ENCODE peak calls at places on chromosomes 16 and 17, in six cellular contexts. C is effector memory CD4-positive, alpha-beta T cell; S is brain microvascular endothelial cell; X is AG10803; V is dorsolateral prefrontal cortex; U is CD8-positive, alpha-beta memory T cell. G is an unnamed sample.

GRCh38 chr16:369866-370436 is 387 bp downstream of the MRPL28 start:
- DNase-seq in C (no peak), V (no peak), S (no peak), X (no peak), U (no peak), G (no peak)

GRCh38 chr17:17581509-17581908 is 10.0 kb downstream of the PEMT start:
- DNase-seq in X (no peak), V (no peak), C (no peak), S (no peak), U (no peak), G (no peak)

GRCh38 chr16:12901204-12901596 is 198 bp upstream of the SHISA9 start:
- DNase-seq in X (no peak), V (no peak), U (no peak), C (no peak), S (no peak), G (no peak)

GRCh38 chr17:4899341-4900230 is at the start of gene C17orf107:
- DNase-seq in V (peak), S (peak), C (peak), X (peak), U (peak), G (peak)

GRCh38 chr17:31580331-31581021 is 189.0 kb downstream of the RAB11FIP4 start:
- DNase-seq in C (no peak), S (peak), U (no peak), V (no peak), X (peak), G (no peak)

GRCh38 chr17:40490289-40490853 is 11.1 kb downstream of the TNS4 start:
- DNase-seq in C (no peak), U (no peak), S (peak), X (peak), V (peak), G (no peak)

GRCh38 chr16:49376206-49376605 is 2.6 kb downstream of the C16orf78 start:
- DNase-seq in S (no peak), C (no peak), X (no peak), U (no peak), V (no peak), G (no peak)

GRCh38 chr16:59249049-59249448 is 514.9 kb upstream of the GOT2 start:
- DNase-seq in S (no peak), C (no peak), V (no peak), U (no peak), X (no peak), G (no peak)

GRCh38 chr16:58155839-58156238 is 26.7 kb upstream of the CFAP20 start:
- DNase-seq in S (no peak), U (no peak), X (no peak), C (no peak), V (no peak), G (no peak)

GRCh38 chr17:65559802-65560627 is 1.4 kb downstream of the AXIN2 start:
- DNase-seq in C (peak), V (no peak), U (peak), X (no peak), S (no peak), G (no peak)

GRCh38 chr16:4115941-4116327 is 308 bp downstream of the ADCY9 start:
- DNase-seq in X (no peak), U (no peak), S (no peak), C (no peak), V (no peak), G (no peak)
- H3K4me3 ChIP-seq in X (peak), U (no peak), S (peak), C (peak), V (peak), G (peak)

GRCh38 chr17:8225813-8226535 is 15.6 kb upstream of the AURKB start:
- DNase-seq in S (peak), V (peak), X (peak), C (peak), U (peak), G (peak)
- H3K4me3 ChIP-seq in S (peak), V (peak), X (peak), C (no peak), U (peak), G (peak)

DNA sequence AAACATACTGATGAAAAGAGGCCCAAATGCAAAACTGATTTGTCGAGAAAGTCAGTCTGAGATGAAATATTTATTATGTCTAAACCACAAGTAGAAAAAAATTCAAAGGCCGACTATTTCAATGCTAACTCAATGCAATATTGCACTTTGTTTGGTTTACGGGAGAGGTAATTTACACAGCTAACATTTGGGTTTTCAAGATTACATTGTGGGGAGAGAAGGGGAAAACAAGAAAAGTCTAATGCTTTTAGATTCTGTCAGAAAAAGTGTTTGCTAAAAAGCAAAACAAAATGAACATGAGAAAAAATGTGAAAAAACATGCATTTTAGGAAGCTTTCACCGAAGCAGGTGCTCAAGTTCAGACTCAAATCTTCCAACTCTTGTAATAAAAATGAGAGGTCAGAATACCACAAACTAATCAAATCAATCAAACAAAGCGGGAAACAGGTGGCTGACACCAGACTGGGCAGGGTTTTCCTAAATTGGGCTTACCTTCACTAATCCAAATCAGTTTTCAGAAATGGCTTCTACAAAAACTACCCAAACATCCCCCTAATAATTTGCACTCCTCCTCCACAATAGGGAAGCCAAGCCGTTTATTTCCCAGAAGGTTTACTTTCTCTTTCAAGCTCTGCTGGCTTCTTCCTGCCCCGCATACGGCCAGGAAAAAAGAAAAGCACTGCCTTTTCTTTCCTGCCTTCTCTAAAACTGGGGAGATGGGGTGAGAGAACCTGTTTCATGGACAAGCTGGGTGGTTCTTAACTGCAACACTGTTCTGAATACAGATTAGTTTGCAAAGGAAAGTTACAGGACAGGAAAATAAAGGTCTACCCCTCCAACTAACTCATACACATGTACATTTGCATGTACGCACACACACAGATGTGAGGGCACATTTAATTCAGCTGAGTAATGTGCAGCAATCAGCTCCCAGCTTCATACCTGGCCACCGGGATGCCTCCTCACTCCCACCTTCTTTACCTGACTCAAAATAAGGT is 9.3 kb downstream of the STAT3 start:
- DNase-seq in C (no peak), V (no peak), X (peak), U (no peak), S (no peak), G (no peak)
- H3K4me3 ChIP-seq in C (peak), V (peak), X (peak), U (peak), S (no peak), G (peak)

GRCh38 chr17:7405882-7406825 is 1.5 kb upstream of the NLGN2 start:
- DNase-seq in U (no peak), V (no peak), X (no peak), S (no peak), C (no peak), G (no peak)

GRCh38 chr17:7407483-7408231 is at the start of gene NLGN2:
- DNase-seq in S (no peak), V (no peak), X (no peak), C (no peak), U (no peak), G (no peak)

GRCh38 chr17:7408341-7408740 is 696 bp downstream of the NLGN2 start:
- DNase-seq in U (peak), S (no peak), V (no peak), X (no peak), C (no peak), G (no peak)

GRCh38 chr17:7405413-7405881 is 1.6 kb upstream of the TMEM256 start:
- DNase-seq in C (no peak), S (no peak), U (no peak), X (no peak), V (peak), G (no peak)

DNA sequence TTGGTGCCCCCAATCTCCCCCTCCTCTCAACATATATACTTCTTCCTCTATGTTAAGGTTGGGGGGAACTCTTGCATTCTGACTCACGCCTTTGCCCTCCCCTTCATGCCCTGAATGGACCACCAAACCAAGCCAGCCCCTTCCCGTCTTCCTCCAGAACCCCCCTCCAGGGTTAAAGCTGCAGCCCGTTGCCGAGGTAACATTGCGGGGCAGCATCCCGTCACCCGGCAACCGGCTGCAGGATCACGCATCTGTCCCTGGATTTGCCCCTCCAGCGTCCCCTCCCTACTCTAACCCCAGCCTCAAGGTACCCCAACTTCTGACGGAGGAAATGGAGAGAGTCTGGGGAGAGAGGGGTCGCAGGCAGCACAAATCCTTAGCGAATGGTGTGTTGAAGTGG is 612 bp upstream of the NLGN2 start:
- DNase-seq in U (no peak), C (no peak), V (no peak), S (no peak), X (no peak), G (no peak)
- H3K4me3 ChIP-seq in U (no peak), C (no peak), V (peak), S (no peak), X (peak), G (no peak)